ENCODE peak calls at places on chromosome 11, in ten cellular contexts. M is HCEC 1CT; T is left cardiac atrium; V is activated CD4-positive, CD25-positive, alpha-beta regulatory T cell; O is endothelial cell; B is prostate gland; G is kidney epithelial cell; D is AG09309; X is astrocyte of the spinal cord; I is HCT116. A is an unnamed sample.

GRCh38 chr11:12170501-12170900 is 60.1 kb downstream of the MICAL2 start:
- DNase-seq in I (no peak), V (no peak), B (no peak), G (no peak), O (no peak), D (no peak), X (no peak), M (no peak), T (no peak), A (no peak)

GRCh38 chr11:116519499-116519898 is 253.3 kb downstream of the BUD13 start:
- DNase-seq in B (no peak), M (no peak), X (no peak), O (no peak), T (no peak), G (no peak), V (no peak), D (no peak), I (no peak), A (no peak)

GRCh38 chr11:64649304-64649703 is 58.3 kb downstream of the SLC22A12 start:
- DNase-seq in G (no peak), O (peak), D (no peak), T (no peak), X (no peak), M (no peak), B (no peak), V (no peak), I (peak), A (no peak)

GRCh38 chr11:129766858-129767604 is 48.6 kb upstream of the TMEM45B start:
- DNase-seq in G (no peak), D (no peak), M (peak), O (peak), X (peak), I (peak), V (no peak), B (no peak), T (no peak), A (no peak)

GRCh38 chr11:77120571-77120970 is 7.5 kb upstream of the MYO7A start:
- DNase-seq in X (no peak), G (no peak), T (no peak), I (no peak), M (no peak), B (no peak), O (no peak), D (no peak), V (no peak), A (no peak)

GRCh38 chr11:88359529-88359928 is 22.0 kb upstream of the CTSC start:
- DNase-seq in X (no peak), G (no peak), M (no peak), I (no peak), O (no peak), V (no peak), B (no peak), T (no peak), D (no peak), A (no peak)

GRCh38 chr11:114135737-114136151 is 76.2 kb downstream of the ZBTB16 start:
- DNase-seq in G (no peak), I (no peak), T (no peak), M (peak), D (peak), O (no peak), V (no peak), X (peak), B (no peak), A (no peak)

GRCh38 chr11:130478881-130479280 is 30.4 kb downstream of the ADAMTS15 start:
- DNase-seq in G (no peak), T (no peak), B (no peak), I (no peak), X (peak), V (no peak), O (no peak), D (no peak), M (no peak), A (no peak)

GRCh38 chr11:111461460-111462240 is 50.5 kb downstream of the BTG4 start:
- DNase-seq in D (no peak), X (no peak), B (no peak), V (no peak), I (no peak), M (no peak), O (no peak), G (no peak), T (no peak), A (no peak)

GRCh38 chr11:107608809-107609208 is 17.9 kb downstream of the ELMOD1 start:
- DNase-seq in G (no peak), T (no peak), X (no peak), O (no peak), D (no peak), B (no peak), M (no peak), I (no peak), V (no peak), A (no peak)

GRCh38 chr11:122207921-122208764 is 92.1 kb upstream of the BLID start:
- DNase-seq in O (no peak), I (no peak), B (no peak), T (no peak), V (no peak), X (no peak), G (no peak), M (peak), D (peak), A (no peak)

GRCh38 chr11:120121914-120122473 is 15.9 kb downstream of the TRIM29 start:
- DNase-seq in I (no peak), O (no peak), V (no peak), G (no peak), T (no peak), B (no peak), D (no peak), M (no peak), X (no peak), A (peak)

GRCh38 chr11:9574556-9574805 is 1.0 kb downstream of the WEE1 start:
- DNase-seq in X (no peak), G (no peak), O (peak), I (no peak), D (no peak), B (peak), T (peak), M (peak), V (no peak), A (no peak)

GRCh38 chr11:16782226-16782919 is 43.9 kb downstream of the C11orf58 start:
- DNase-seq in D (no peak), O (no peak), V (no peak), M (no peak), B (no peak), T (no peak), I (no peak), X (no peak), G (no peak), A (no peak)

GRCh38 chr11:64209563-64209843 is 3.0 kb downstream of the FERMT3 start:
- DNase-seq in T (no peak), D (no peak), M (no peak), G (no peak), B (no peak), I (no peak), X (no peak), O (no peak), V (no peak), A (no peak)

GRCh38 chr11:61974766-61975631 is 7.6 kb upstream of the FTH1 start:
- DNase-seq in T (no peak), B (peak), I (no peak), V (no peak), M (no peak), O (no peak), D (no peak), G (no peak), X (no peak), A (no peak)

GRCh38 chr11:47327025-47327424 is 25.5 kb downstream of the MYBPC3 start:
- DNase-seq in O (no peak), X (no peak), G (no peak), D (no peak), V (no peak), I (no peak), T (no peak), B (no peak), M (no peak), A (no peak)

GRCh38 chr11:64970731-64971151 is 1.2 kb downstream of the MAJIN start:
- DNase-seq in D (no peak), I (no peak), G (peak), V (no peak), M (no peak), O (no peak), X (no peak), B (no peak), T (no peak), A (no peak)

GRCh38 chr11:36376315-36376887 is 80.3 kb downstream of the PRR5L start:
- DNase-seq in M (no peak), B (no peak), G (no peak), D (no peak), V (no peak), T (peak), O (peak), I (no peak), X (peak), A (no peak)

GRCh38 chr11:128365044-128365443 is 222.3 kb downstream of the ETS1 start:
- DNase-seq in M (peak), V (no peak), I (no peak), D (peak), O (peak), B (no peak), X (peak), T (no peak), G (no peak), A (no peak)

GRCh38 chr11:112115389-112115788 is 28.7 kb downstream of the SDHD start:
- DNase-seq in T (no peak), O (no peak), V (no peak), X (no peak), G (no peak), M (no peak), B (no peak), I (no peak), D (no peak), A (no peak)

GRCh38 chr11:84214557-84214956 is 928.4 kb upstream of the CCDC90B start:
- DNase-seq in T (no peak), M (no peak), I (no peak), B (no peak), G (no peak), V (no peak), O (no peak), X (no peak), D (no peak), A (no peak)

GRCh38 chr11:46333129-46333947 is 13.9 kb upstream of the DGKZ start:
- DNase-seq in M (no peak), T (no peak), B (no peak), X (no peak), V (no peak), O (no peak), I (no peak), G (no peak), D (no peak), A (no peak)

GRCh38 chr11:104484784-104485554 is 321.0 kb upstream of the PDGFD start:
- DNase-seq in G (no peak), O (no peak), X (no peak), D (no peak), V (no peak), B (no peak), I (no peak), T (no peak), M (no peak), A (no peak)

GRCh38 chr11:75262436-75262835 is 21.9 kb downstream of the TPBGL start:
- DNase-seq in D (no peak), M (no peak), X (no peak), I (no peak), G (no peak), O (no peak), B (no peak), V (no peak), T (peak), A (no peak)

GRCh38 chr11:72240461-72241289 is 3.3 kb downstream of the PHOX2A start:
- DNase-seq in V (no peak), T (no peak), X (no peak), B (no peak), G (no peak), I (no peak), D (no peak), M (no peak), O (no peak), A (no peak)

GRCh38 chr11:16610213-16610737 is 128.2 kb upstream of the C11orf58 start:
- DNase-seq in I (no peak), D (no peak), B (no peak), G (no peak), M (no peak), V (no peak), O (no peak), X (no peak), T (no peak), A (no peak)

GRCh38 chr11:94958118-94958517 is 15.2 kb downstream of the CWC15 start:
- DNase-seq in T (no peak), D (no peak), I (no peak), M (peak), O (no peak), B (no peak), X (peak), V (no peak), G (no peak), A (no peak)

GRCh38 chr11:10288881-10289764 is 4.9 kb downstream of the SBF2 start:
- DNase-seq in B (no peak), D (no peak), M (no peak), V (no peak), X (no peak), G (no peak), O (no peak), I (no peak), T (no peak), A (no peak)

GRCh38 chr11:118912742-118913410 is 12.8 kb downstream of the BCL9L start:
- DNase-seq in M (peak), O (no peak), D (no peak), B (no peak), X (no peak), V (no peak), T (no peak), G (no peak), I (no peak), A (no peak)

GRCh38 chr11:114110948-114111347 is 51.4 kb downstream of the ZBTB16 start:
- DNase-seq in X (peak), T (peak), D (no peak), G (no peak), O (no peak), I (no peak), V (no peak), M (peak), B (peak), A (no peak)

GRCh38 chr11:102630598-102631448 is 5.7 kb upstream of the MMP20 start:
- DNase-seq in I (no peak), D (no peak), X (no peak), M (no peak), T (no peak), G (no peak), B (no peak), V (no peak), O (no peak), A (no peak)

A was measured in retinal pigment epithelial cell.